ENCODE peak calls at places on chromosome X, in nine cellular contexts. One of them, this sample, is unnamed.

GRCh38 chrX:1581132-1581531 is 10.3 kb upstream of the AKAP17A start:
- DNase-seq in EL: peak; percentile 55
- DNase-seq in HTR-8/SVneo: peak; percentile 60
- DNase-seq in endothelial cell of umbilical vein: peak; percentile 64
- DNase-seq in mesenteric fat pad: peak; percentile 35
- DNase-seq in Daoy: peak; percentile 32
- DNase-seq in effector memory CD8-positive, alpha-beta T cell: peak; percentile 78
- DNase-seq in NAMALWA: peak; percentile 85
- DNase-seq in activated CD4-positive, CD25-positive, alpha-beta regulatory T cell treated with anti-CD3 and anti-CD28 coated beads, Interleukin-2, amount 50 U/mL, for 72 hours: peak; percentile 82
- DNase-seq in this sample: peak; percentile 42

GRCh38 chrX:16671005-16671404 is 21.0 kb downstream of the S100G start:
- DNase-seq in EL: peak; percentile 52
- DNase-seq in NAMALWA: peak; percentile 46
- DNase-seq in HTR-8/SVneo: peak; percentile 70
- DNase-seq in activated CD4-positive, CD25-positive, alpha-beta regulatory T cell treated with anti-CD3 and anti-CD28 coated beads, Interleukin-2, amount 50 U/mL, for 72 hours: no peak
- DNase-seq in effector memory CD8-positive, alpha-beta T cell: no peak
- DNase-seq in endothelial cell of umbilical vein: peak; percentile 56
- DNase-seq in mesenteric fat pad: no peak
- DNase-seq in Daoy: peak; percentile 25
- DNase-seq in this sample: no peak

GRCh38 chrX:124010157-124010556 is 48.7 kb downstream of the STAG2 start:
- DNase-seq in endothelial cell of umbilical vein: no peak
- DNase-seq in Daoy: no peak
- DNase-seq in HTR-8/SVneo: no peak
- DNase-seq in NAMALWA: no peak
- DNase-seq in EL: peak; percentile 48
- DNase-seq in effector memory CD8-positive, alpha-beta T cell: no peak
- DNase-seq in mesenteric fat pad: no peak
- DNase-seq in activated CD4-positive, CD25-positive, alpha-beta regulatory T cell treated with anti-CD3 and anti-CD28 coated beads, Interleukin-2, amount 50 U/mL, for 72 hours: no peak
- DNase-seq in this sample: no peak

GRCh38 chrX:39819921-39820849 is 277.6 kb downstream of the BCOR start:
- DNase-seq in endothelial cell of umbilical vein: peak; percentile 1
- DNase-seq in HTR-8/SVneo: no peak
- DNase-seq in NAMALWA: no peak
- DNase-seq in effector memory CD8-positive, alpha-beta T cell: no peak
- DNase-seq in activated CD4-positive, CD25-positive, alpha-beta regulatory T cell treated with anti-CD3 and anti-CD28 coated beads, Interleukin-2, amount 50 U/mL, for 72 hours: no peak
- DNase-seq in Daoy: no peak
- DNase-seq in mesenteric fat pad: no peak
- DNase-seq in EL: no peak
- DNase-seq in this sample: no peak

GRCh38 chrX:103155201-103155600 is 59.7 kb upstream of the BEX4 start:
- DNase-seq in EL: peak; percentile 29
- DNase-seq in Daoy: no peak
- DNase-seq in mesenteric fat pad: no peak
- DNase-seq in effector memory CD8-positive, alpha-beta T cell: no peak
- DNase-seq in endothelial cell of umbilical vein: no peak
- DNase-seq in NAMALWA: no peak
- DNase-seq in activated CD4-positive, CD25-positive, alpha-beta regulatory T cell treated with anti-CD3 and anti-CD28 coated beads, Interleukin-2, amount 50 U/mL, for 72 hours: no peak
- DNase-seq in HTR-8/SVneo: no peak
- DNase-seq in this sample: no peak

GRCh38 chrX:13748486-13748885 is 13.9 kb downstream of the OFD1 start:
- DNase-seq in endothelial cell of umbilical vein: no peak
- DNase-seq in EL: no peak
- DNase-seq in Daoy: no peak
- DNase-seq in mesenteric fat pad: no peak
- DNase-seq in activated CD4-positive, CD25-positive, alpha-beta regulatory T cell treated with anti-CD3 and anti-CD28 coated beads, Interleukin-2, amount 50 U/mL, for 72 hours: no peak
- DNase-seq in NAMALWA: no peak
- DNase-seq in HTR-8/SVneo: no peak
- DNase-seq in effector memory CD8-positive, alpha-beta T cell: no peak
- DNase-seq in this sample: no peak

GRCh38 chrX:153600032-153600373 is 1.1 kb upstream of the CCNQ start:
- DNase-seq in Daoy: no peak
- DNase-seq in endothelial cell of umbilical vein: no peak
- DNase-seq in EL: peak; percentile 28
- DNase-seq in effector memory CD8-positive, alpha-beta T cell: no peak
- DNase-seq in mesenteric fat pad: no peak
- DNase-seq in NAMALWA: no peak
- DNase-seq in HTR-8/SVneo: no peak
- DNase-seq in activated CD4-positive, CD25-positive, alpha-beta regulatory T cell treated with anti-CD3 and anti-CD28 coated beads, Interleukin-2, amount 50 U/mL, for 72 hours: no peak
- DNase-seq in this sample: no peak

GRCh38 chrX:20382518-20383291 is 116.0 kb upstream of the RPS6KA3 start:
- DNase-seq in EL: peak; percentile 29
- DNase-seq in NAMALWA: no peak
- DNase-seq in activated CD4-positive, CD25-positive, alpha-beta regulatory T cell treated with anti-CD3 and anti-CD28 coated beads, Interleukin-2, amount 50 U/mL, for 72 hours: no peak
- DNase-seq in HTR-8/SVneo: no peak
- DNase-seq in effector memory CD8-positive, alpha-beta T cell: no peak
- DNase-seq in Daoy: peak; percentile 21
- DNase-seq in endothelial cell of umbilical vein: no peak
- DNase-seq in mesenteric fat pad: no peak
- DNase-seq in this sample: no peak

GRCh38 chrX:110173192-110174175 is 144.4 kb downstream of the AMMECR1 start:
- DNase-seq in mesenteric fat pad: no peak
- DNase-seq in endothelial cell of umbilical vein: peak; percentile 62
- DNase-seq in NAMALWA: no peak
- DNase-seq in activated CD4-positive, CD25-positive, alpha-beta regulatory T cell treated with anti-CD3 and anti-CD28 coated beads, Interleukin-2, amount 50 U/mL, for 72 hours: no peak
- DNase-seq in EL: peak; percentile 40
- DNase-seq in HTR-8/SVneo: no peak
- DNase-seq in effector memory CD8-positive, alpha-beta T cell: no peak
- DNase-seq in Daoy: no peak
- DNase-seq in this sample: no peak

This sample was measured in activated CD4-positive, alpha-beta T cell treated with anti-CD3 and anti-CD28 coated beads for 1 hour.